ENCODE peak calls at places on chromosomes 4 and X, in seven cellular contexts. L, X, K, Z, F, I and C are unnamed samples. For H3K4me1 and H3K27me3, the result is how much of the 10 kb centered on the place peaks cover.

GRCh38 chr4:120730777-120731320 is 191.7 kb downstream of the PRDM5 start:
- DNase-seq in L (no peak), X (no peak), K (no peak), Z (no peak), F (no peak), I (no peak), C (no peak)

GRCh38 chr4:6751611-6752485 is 30.7 kb upstream of the KIAA0232 start:
- DNase-seq in L (no peak), X (no peak), K (no peak), Z (no peak), F (no peak), I (no peak), C (no peak)

GRCh38 chrX:115289465-115289864 is at the start of gene LUZP4:
- DNase-seq in L (no peak), X (no peak), K (no peak), Z (no peak), F (no peak), I (no peak), C (no peak)

GRCh38 chr4:174490356-174490969 is 31.8 kb downstream of the HPGD start:
- DNase-seq in L (no peak), X (no peak), K (no peak), Z (no peak), F (no peak), I (no peak), C (no peak)

GRCh38 chr4:116332508-116332907 is 752.9 kb downstream of the TRAM1L1 start:
- DNase-seq in L (no peak), X (no peak), K (no peak), Z (no peak), F (no peak), I (no peak), C (no peak)

GRCh38 chrX:153488231-153488914 is 6.4 kb upstream of the BGN start:
- DNase-seq in L (no peak), X (no peak), K (no peak), Z (no peak), F (no peak), I (peak), C (peak)

GRCh38 chr4:118981171-118981838 is 92.7 kb downstream of the SYNPO2 start:
- DNase-seq in L (no peak), X (no peak), K (no peak), Z (no peak), F (no peak), I (no peak), C (no peak)

GRCh38 chr4:151583188-151583587 is 174.2 kb downstream of the FHIP1A start:
- DNase-seq in L (no peak), X (no peak), K (no peak), Z (no peak), F (no peak), I (no peak), C (no peak)

GRCh38 chr4:125322363-125322730 is 7.6 kb downstream of the FAT4 start:
- DNase-seq in L (no peak), X (no peak), K (peak), Z (no peak), F (no peak), I (no peak), C (peak)

GRCh38 chrX:67604979-67605703 is 61.3 kb downstream of the AR start:
- DNase-seq in L (no peak), X (no peak), K (peak), Z (no peak), F (no peak), I (no peak), C (no peak)

GRCh38 chrX:12878536-12878935 is 11.7 kb downstream of the TLR7 start:
- DNase-seq in L (no peak), X (no peak), K (peak), Z (no peak), F (no peak), I (no peak), C (no peak)

GRCh38 chrX:149010899-149011224 is 494.2 kb downstream of the IDS start:
- DNase-seq in L (no peak), X (no peak), K (no peak), Z (no peak), F (no peak), I (no peak), C (no peak)

GRCh38 chr4:107017681-107018321 is 18.3 kb downstream of the DKK2 start:
- DNase-seq in L (no peak), X (no peak), K (no peak), Z (no peak), F (no peak), I (no peak), C (no peak)

GRCh38 chr4:13215560-13215959 is 268.6 kb downstream of the RAB28 start:
- DNase-seq in L (no peak), X (no peak), K (no peak), Z (no peak), F (no peak), I (no peak), C (no peak)
- H3K4me1 ChIP-seq in L (under half), X (under half), K (under half), Z (under half), F (under half), I (under half), C (under half)

GRCh38 chrX:110402855-110403230 is 44.2 kb downstream of the RTL9 start:
- DNase-seq in L (no peak), X (no peak), K (peak), Z (no peak), F (no peak), I (no peak), C (no peak)

GRCh38 chrX:110403839-110404238 is 45.2 kb downstream of the RTL9 start:
- DNase-seq in L (no peak), X (no peak), K (no peak), Z (no peak), F (no peak), I (no peak), C (no peak)

GRCh38 chrX:110403436-110403835 is 44.8 kb downstream of the RTL9 start:
- DNase-seq in L (no peak), X (no peak), K (no peak), Z (no peak), F (no peak), I (no peak), C (no peak)

GRCh38 chrX:110401142-110401541 is 42.5 kb downstream of the RTL9 start:
- DNase-seq in L (no peak), X (no peak), K (no peak), Z (no peak), F (no peak), I (no peak), C (no peak)

DNA sequence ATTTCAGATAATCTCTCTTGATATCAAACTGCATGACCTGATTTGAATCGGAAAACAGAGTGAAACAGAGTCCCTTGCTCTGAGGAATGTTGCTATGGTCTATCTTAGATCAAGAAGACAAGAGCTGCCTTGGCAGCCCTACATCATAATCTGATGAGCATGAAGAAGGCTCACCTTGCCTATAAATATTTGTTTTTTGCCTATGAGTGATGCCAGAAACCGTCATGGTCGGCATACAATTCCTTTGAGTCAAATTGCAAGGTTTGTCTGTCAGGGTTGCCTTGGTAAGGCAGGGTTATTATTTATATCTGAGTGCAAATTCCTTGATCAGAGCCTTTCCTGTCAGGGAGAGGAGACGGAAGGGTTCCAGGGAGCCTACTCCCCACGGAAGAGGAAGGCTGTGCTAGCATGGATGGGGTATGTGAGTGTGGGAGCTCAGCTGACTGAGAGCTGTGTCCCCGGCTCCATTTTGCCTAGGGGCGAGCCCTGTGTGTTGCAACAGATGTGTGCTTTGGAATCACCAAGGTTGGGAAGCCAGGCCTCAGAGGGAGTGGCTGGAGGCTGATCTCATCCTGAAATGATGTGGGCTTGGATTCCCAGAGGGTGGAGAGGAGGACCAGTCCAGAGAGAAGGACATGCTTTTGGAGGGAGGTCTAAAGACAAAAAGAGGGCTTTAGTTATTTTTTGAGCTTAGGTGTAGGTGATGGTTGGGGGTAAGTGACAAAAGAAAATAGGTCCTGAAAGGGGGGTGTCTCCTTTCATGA is 43.6 kb downstream of the RTL9 start:
- DNase-seq in L (peak), X (no peak), K (peak), Z (no peak), F (no peak), I (no peak), C (no peak)
- H3K27me3 ChIP-seq in L (under half), X (under half), K (under half), Z (under half), F (under half), I (under half), C (under half)

DNA sequence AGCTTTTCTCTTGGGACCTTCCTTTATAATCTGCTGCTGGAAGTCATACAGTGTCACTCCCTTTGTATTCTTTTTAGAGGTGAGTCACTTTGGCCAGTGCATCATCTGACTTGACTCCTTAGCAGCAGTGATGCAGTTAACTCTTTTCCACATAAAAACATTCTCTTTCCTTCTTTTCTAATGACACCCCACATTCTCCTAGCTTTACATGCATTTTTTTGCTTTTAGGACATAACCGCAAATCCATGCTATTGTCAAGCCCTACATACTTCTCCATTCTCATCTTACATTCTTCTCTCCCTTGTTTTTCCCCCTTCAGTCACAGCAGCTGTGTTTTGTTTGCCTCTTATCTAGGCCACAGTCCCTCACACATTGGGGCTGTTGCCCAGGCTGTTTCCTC is 55.1 kb downstream of the ZNF330 start:
- DNase-seq in L (no peak), X (no peak), K (no peak), Z (no peak), F (no peak), I (no peak), C (no peak)
- H3K27ac ChIP-seq in L (no peak), X (no peak), K (no peak), Z (no peak), F (no peak), I (no peak), C (no peak)

GRCh38 chr4:41146196-41146595 is 68.1 kb downstream of the APBB2 start:
- DNase-seq in L (no peak), X (no peak), K (no peak), Z (no peak), F (no peak), I (no peak), C (no peak)
- H3K4me1 ChIP-seq in L (under half), X (under half), K (half or more), Z (half or more), F (under half), I (under half), C (under half)